ENCODE peak calls at places on chromosome 10, in five cellular contexts. D is heart left ventricle, R is breast epithelium, X is endothelial cell of umbilical vein, U is body of pancreas. O is an unnamed sample.

GRCh38 chr10:20855398-20856038 is 41.6 kb downstream of the NEBL start:
- DNase-seq in D (no peak), R (no peak), X (peak; percentile 11), U (no peak), O (no peak)

GRCh38 chr10:14648936-14649335 is 125.8 kb downstream of the FAM107B start:
- DNase-seq in D (no peak), R (no peak), X (no peak), U (no peak), O (no peak)

GRCh38 chr10:76281704-76282103 is 850.3 kb downstream of the LRMDA start:
- DNase-seq in D (no peak), R (no peak), X (no peak), U (no peak), O (no peak)

GRCh38 chr10:44880090-44880715 is 30.9 kb upstream of the TMEM72 start:
- DNase-seq in D (no peak), R (no peak), X (no peak), U (no peak), O (no peak)

GRCh38 chr10:70940834-70941568 is 52.6 kb upstream of the PCBD1 start:
- DNase-seq in D (peak; percentile 74), R (no peak), X (no peak), U (peak; percentile 84), O (no peak)

GRCh38 chr10:69479737-69480412 is 28.6 kb downstream of the TSPAN15 start:
- DNase-seq in D (no peak), R (no peak), X (peak; percentile 16), U (peak; percentile 27), O (no peak)

GRCh38 chr10:67075381-67076001 is 149.7 kb downstream of the LRRTM3 start:
- DNase-seq in D (no peak), R (no peak), X (no peak), U (peak; percentile 3), O (no peak)

GRCh38 chr10:30751678-30752331 is 122.3 kb upstream of the LYZL2 start:
- DNase-seq in D (no peak), R (peak; percentile 67), X (peak; percentile 76), U (peak; percentile 12), O (peak; percentile 82)

GRCh38 chr10:44967596-44967995 is 8.0 kb downstream of the RASSF4 start:
- DNase-seq in D (no peak), R (no peak), X (no peak), U (no peak), O (no peak)

GRCh38 chr10:118213456-118213855 is 128.7 kb downstream of the FAM204A start:
- DNase-seq in D (no peak), R (no peak), X (no peak), U (no peak), O (no peak)

GRCh38 chr10:112815238-112816032 is 134.6 kb upstream of the TCF7L2 start:
- DNase-seq in D (no peak), R (no peak), X (peak; percentile 56), U (peak; percentile 36), O (no peak)

GRCh38 chr10:122981066-122981464 is 864 bp downstream of the PSTK start:
- DNase-seq in D (no peak), R (no peak), X (peak; percentile 39), U (no peak), O (no peak)

DNA sequence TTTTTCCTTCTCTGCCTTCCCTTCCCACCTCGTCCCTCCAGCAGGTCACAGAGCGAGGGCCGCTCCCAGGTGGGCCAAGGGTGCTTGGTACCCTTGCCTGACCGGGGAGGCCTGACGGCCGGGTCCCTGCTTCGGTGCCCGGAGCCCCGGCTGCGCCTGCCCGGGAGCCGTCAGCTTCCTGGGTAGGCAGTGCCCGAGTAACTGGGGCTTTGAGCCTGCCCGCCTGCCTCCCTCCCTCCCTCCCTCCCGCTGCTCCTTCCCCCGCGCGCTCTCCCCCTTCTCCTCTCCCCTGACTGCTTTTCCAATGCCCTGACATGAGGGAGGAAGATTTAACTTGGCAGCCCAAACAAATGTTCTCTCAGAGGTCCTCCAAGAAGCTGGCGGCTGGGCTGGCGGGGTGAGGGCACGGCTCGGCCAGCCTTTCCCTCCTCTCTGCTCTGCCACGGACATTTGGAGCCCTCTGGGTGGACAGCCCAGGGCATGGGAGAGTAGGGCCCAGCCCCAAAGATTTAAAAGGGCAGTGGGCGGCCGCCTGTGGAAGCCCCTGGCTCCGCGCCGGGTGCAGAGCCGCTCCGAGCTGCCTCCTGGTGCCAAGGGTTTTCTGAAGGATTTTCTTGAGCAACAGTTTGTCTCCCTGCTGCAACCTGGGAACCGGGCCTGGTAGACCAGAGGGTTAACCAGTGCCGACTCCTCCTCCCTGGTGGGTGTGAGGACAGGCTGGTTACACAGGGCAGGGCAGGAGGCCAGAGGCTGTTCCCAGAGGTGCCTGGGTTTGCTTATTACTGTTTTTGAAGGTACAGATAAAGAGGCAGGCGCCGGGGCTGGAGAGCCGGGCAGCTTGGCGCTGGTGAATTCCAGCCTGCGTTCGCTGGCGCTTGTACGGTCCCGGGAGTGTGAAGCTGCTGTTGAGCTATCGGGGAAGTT is 2.1 kb downstream of the ZMIZ1 start:
- DNase-seq in D (peak; percentile 90), R (peak; percentile 91), X (peak; percentile 69), U (peak; percentile 98), O (peak; percentile 86)
- TF ChIP-seq POLR2A in D (peak; percentile 47), R (peak; percentile 59), X (peak; percentile 30), U (peak; percentile 88), O (peak; percentile 42)

GRCh38 chr10:5529702-5530411 is 5.1 kb downstream of the CALML3 start:
- DNase-seq in D (peak; percentile 37), R (peak; percentile 31), X (no peak), U (no peak), O (no peak)

GRCh38 chr10:5531558-5532230 is 6.9 kb downstream of the CALML3 start:
- DNase-seq in D (peak; percentile 36), R (peak; percentile 15), X (no peak), U (no peak), O (no peak)

GRCh38 chr10:5528989-5529701 is 4.4 kb downstream of the CALML3 start:
- DNase-seq in D (peak; percentile 39), R (peak; percentile 40), X (no peak), U (no peak), O (no peak)

GRCh38 chr10:5530846-5531557 is 6.2 kb downstream of the CALML3 start:
- DNase-seq in D (peak; percentile 26), R (peak; percentile 3), X (no peak), U (no peak), O (no peak)

DNA sequence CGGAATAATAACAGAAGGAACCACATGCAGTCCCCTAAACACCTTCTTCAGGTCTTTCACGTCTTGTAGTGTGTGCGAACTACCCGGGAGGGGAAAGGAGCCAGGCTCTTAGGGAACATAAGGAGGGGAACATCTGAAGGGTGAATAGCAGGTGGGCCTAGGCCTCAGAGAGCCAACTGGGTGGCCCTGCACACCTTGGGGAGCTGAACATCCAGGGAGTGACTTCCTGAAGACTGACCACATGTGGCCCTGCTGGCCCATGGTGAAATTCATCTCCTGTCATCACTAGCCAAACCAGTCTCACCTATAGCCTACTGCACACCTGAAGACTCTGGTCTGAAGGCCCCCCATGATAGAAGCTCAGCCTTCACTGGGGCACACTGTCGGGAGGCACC is 5.6 kb downstream of the CALML3 start:
- DNase-seq in D (peak; percentile 28), R (peak; percentile 22), X (no peak), U (no peak), O (peak; percentile 1)
- H3K4me1 ChIP-seq in D (no peaks in the 10 kb centered on the region), R (no peaks in the 10 kb centered on the region), X (no peaks in the 10 kb centered on the region), U (peaks cover 6% of the 10 kb centered on the region), O (no peaks in the 10 kb centered on the region)

GRCh38 chr10:12041766-12042408 is 722 bp downstream of the UPF2 start:
- DNase-seq in D (no peak), R (no peak), X (peak; percentile 52), U (peak; percentile 40), O (no peak)

GRCh38 chr10:12045610-12046009 is 3.0 kb upstream of the UPF2 start:
- DNase-seq in D (no peak), R (no peak), X (no peak), U (no peak), O (no peak)

GRCh38 chr10:12048547-12048946 is 5.9 kb upstream of the UPF2 start:
- DNase-seq in D (no peak), R (no peak), X (no peak), U (no peak), O (no peak)

GRCh38 chr10:12042409-12042796 is 206 bp downstream of the UPF2 start:
- DNase-seq in D (peak; percentile 73), R (peak; percentile 56), X (no peak), U (peak; percentile 22), O (no peak)

DNA sequence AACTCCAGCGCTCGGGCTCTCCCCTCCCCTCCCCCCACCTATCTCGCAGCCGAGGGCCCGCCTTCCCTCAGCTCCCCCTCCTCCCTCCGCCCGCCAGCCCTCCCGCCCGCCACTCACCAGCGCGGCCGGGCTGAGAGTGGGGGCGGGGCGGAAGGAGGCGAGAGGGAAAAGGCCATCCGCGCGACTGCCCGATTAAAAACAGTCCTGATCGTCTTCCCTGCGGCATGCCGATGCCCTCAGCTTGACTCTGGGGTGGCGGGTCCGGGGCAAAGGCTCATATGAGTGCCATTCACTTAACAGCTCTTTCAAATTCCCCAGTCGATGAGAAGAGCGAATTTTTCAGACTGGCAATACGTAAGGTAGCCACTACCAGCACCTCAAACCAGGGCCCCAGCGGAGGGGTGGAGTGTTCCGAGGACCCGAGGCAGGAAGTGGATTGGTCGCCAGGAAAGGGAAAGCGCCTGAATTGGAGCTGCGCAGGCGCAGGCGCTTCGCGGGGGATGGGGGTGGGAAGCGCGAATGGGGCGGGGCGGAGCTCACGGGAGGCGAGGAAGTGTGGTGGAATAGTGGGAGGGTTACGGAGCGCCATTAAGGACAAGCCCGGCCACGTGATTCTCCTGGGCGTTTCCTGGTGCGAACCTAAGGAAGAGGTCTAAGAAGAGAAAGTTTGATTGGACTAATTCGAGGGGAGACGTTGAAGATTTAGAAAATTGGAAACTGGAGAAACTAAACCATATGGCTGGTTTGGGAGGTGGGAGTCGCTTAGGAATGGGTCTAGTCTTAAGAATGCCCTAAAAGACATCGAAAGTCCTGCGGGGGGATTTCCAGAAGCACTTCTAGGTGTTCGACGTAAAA is at the start of gene UPF2:
- DNase-seq in D (peak; percentile 99), R (peak; percentile 99), X (peak; percentile 99), U (peak; percentile 99), O (peak; percentile 98)
- TF ChIP-seq POLR2A in D (no peak), R (peak; percentile 59), X (no peak), U (no peak), O (no peak)

GRCh38 chr10:119350529-119351001 is 143.2 kb downstream of the GRK5 start:
- DNase-seq in D (peak; percentile 58), R (no peak), X (no peak), U (no peak), O (no peak)
- H3K4me1 ChIP-seq in D (peaks cover 70% of the 10 kb centered on the region), R (peaks cover 11% of the 10 kb centered on the region), X (no peaks in the 10 kb centered on the region), U (peaks cover 17% of the 10 kb centered on the region), O (peaks cover 11% of the 10 kb centered on the region)

GRCh38 chr10:132574288-132574687 is 36.7 kb downstream of the INPP5A start:
- DNase-seq in D (no peak), R (no peak), X (no peak), U (no peak), O (no peak)

GRCh38 chr10:132570771-132571564 is 33.4 kb downstream of the INPP5A start:
- DNase-seq in D (no peak), R (no peak), X (no peak), U (peak; percentile 51), O (no peak)

GRCh38 chr10:132572545-132572937 is 35.0 kb downstream of the INPP5A start:
- DNase-seq in D (no peak), R (no peak), X (no peak), U (no peak), O (no peak)

GRCh38 chr10:132570265-132570664 is 32.7 kb downstream of the INPP5A start:
- DNase-seq in D (no peak), R (no peak), X (no peak), U (no peak), O (no peak)

GRCh38 chr10:132571565-132572544 is 34.3 kb downstream of the INPP5A start:
- DNase-seq in D (peak; percentile 69), R (no peak), X (peak; percentile 75), U (peak; percentile 77), O (peak; percentile 78)
- TF ChIP-seq POLR2A in D (no peak), R (no peak), X (no peak), U (no peak), O (no peak)

GRCh38 chr10:120607016-120607709 is 150.1 kb downstream of the PLPP4 start:
- DNase-seq in D (no peak), R (no peak), X (peak; percentile 39), U (no peak), O (no peak)
- H3K4me1 ChIP-seq in D (no peaks in the 10 kb centered on the region), R (no peaks in the 10 kb centered on the region), X (peaks cover 14% of the 10 kb centered on the region), U (no peaks in the 10 kb centered on the region), O (no peaks in the 10 kb centered on the region)